ENCODE peak calls at places on chromosomes 4 and X, in four cellular contexts. One of them, this sample, is unnamed.

GRCh38 chr4:66750273-66750672 is 795.0 kb downstream of the CENPC start:
- DNase-seq in HepG2: no peak
- DNase-seq in mesenchymal stem cell: peak
- DNase-seq in K562: no peak
- DNase-seq in this sample: no peak

GRCh38 chr4:137124278-137124932 is 407.9 kb downstream of the PCDH18 start:
- DNase-seq in HepG2: peak
- DNase-seq in mesenchymal stem cell: peak
- DNase-seq in K562: no peak
- DNase-seq in this sample: no peak

GRCh38 chr4:100042711-100043110 is 92.6 kb upstream of the H2AZ1 start:
- DNase-seq in mesenchymal stem cell: no peak
- DNase-seq in HepG2: no peak
- DNase-seq in K562: no peak
- DNase-seq in this sample: no peak

GRCh38 chrX:100994352-100995281 is 25.1 kb downstream of the ARL13A start:
- DNase-seq in HepG2: peak
- DNase-seq in K562: peak
- DNase-seq in mesenchymal stem cell: peak
- DNase-seq in this sample: no peak

GRCh38 chrX:68994135-68994882 is 165.5 kb downstream of the EFNB1 start:
- DNase-seq in K562: no peak
- DNase-seq in HepG2: no peak
- DNase-seq in mesenchymal stem cell: no peak
- DNase-seq in this sample: no peak

GRCh38 chrX:129144172-129145038 is 378.9 kb downstream of the SMARCA1 start:
- DNase-seq in HepG2: peak
- DNase-seq in mesenchymal stem cell: peak
- DNase-seq in K562: no peak
- DNase-seq in this sample: no peak

GRCh38 chrX:16587776-16588175 is 62.2 kb upstream of the S100G start:
- DNase-seq in K562: no peak
- DNase-seq in HepG2: no peak
- DNase-seq in mesenchymal stem cell: no peak
- DNase-seq in this sample: no peak

GRCh38 chrX:1448793-1449580 is 3.7 kb downstream of the ASMTL start:
- DNase-seq in HepG2: no peak
- DNase-seq in mesenchymal stem cell: no peak
- DNase-seq in K562: no peak
- DNase-seq in this sample: no peak

GRCh38 chr4:130368668-130369067 is 1272.7 kb downstream of the C4orf33 start:
- DNase-seq in HepG2: no peak
- DNase-seq in K562: no peak
- DNase-seq in mesenchymal stem cell: no peak
- DNase-seq in this sample: no peak

GRCh38 chr4:89535251-89535650 is 227.7 kb upstream of the GPRIN3 start:
- DNase-seq in mesenchymal stem cell: no peak
- DNase-seq in HepG2: no peak
- DNase-seq in K562: no peak
- DNase-seq in this sample: no peak

GRCh38 chr4:123826896-123827295 is 430.3 kb downstream of the SPRY1 start:
- DNase-seq in K562: no peak
- DNase-seq in mesenchymal stem cell: peak
- DNase-seq in HepG2: no peak
- DNase-seq in this sample: no peak

GRCh38 chr4:117239434-117239833 is 154.1 kb upstream of the TRAM1L1 start:
- DNase-seq in K562: no peak
- DNase-seq in mesenchymal stem cell: no peak
- DNase-seq in HepG2: no peak
- DNase-seq in this sample: no peak

GRCh38 chr4:123430031-123430430 is 33.4 kb downstream of the SPRY1 start:
- DNase-seq in mesenchymal stem cell: no peak
- DNase-seq in K562: peak
- DNase-seq in HepG2: no peak
- DNase-seq in this sample: no peak

GRCh38 chr4:72604324-72604723 is 35.3 kb upstream of the ADAMTS3 start:
- DNase-seq in K562: no peak
- DNase-seq in HepG2: no peak
- DNase-seq in mesenchymal stem cell: no peak
- DNase-seq in this sample: no peak

GRCh38 chr4:4901877-4902276 is 42.4 kb downstream of the MSX1 start:
- DNase-seq in K562: no peak
- DNase-seq in mesenchymal stem cell: no peak
- DNase-seq in HepG2: no peak
- DNase-seq in this sample: no peak

GRCh38 chr4:26406346-26406975 is 83.8 kb downstream of the CCKAR start:
- DNase-seq in mesenchymal stem cell: no peak
- DNase-seq in K562: no peak
- DNase-seq in HepG2: no peak
- DNase-seq in this sample: no peak

GRCh38 chr4:140359571-140360427 is 13.6 kb upstream of the SCOC start:
- DNase-seq in mesenchymal stem cell: peak
- DNase-seq in K562: peak
- DNase-seq in HepG2: peak
- DNase-seq in this sample: peak

GRCh38 chrX:69107747-69108410 is 57.4 kb downstream of the PJA1 start:
- DNase-seq in HepG2: no peak
- DNase-seq in K562: no peak
- DNase-seq in mesenchymal stem cell: no peak
- DNase-seq in this sample: no peak

GRCh38 chr4:107279729-107280128 is 243.6 kb upstream of the DKK2 start:
- DNase-seq in K562: no peak
- DNase-seq in HepG2: peak
- DNase-seq in mesenchymal stem cell: peak
- DNase-seq in this sample: no peak

GRCh38 chr4:86688026-86688425 is 93.9 kb downstream of the PTPN13 start:
- DNase-seq in K562: no peak
- DNase-seq in HepG2: no peak
- DNase-seq in mesenchymal stem cell: peak
- DNase-seq in this sample: no peak

GRCh38 chr4:52751349-52751911 is at the start of gene ERVMER34-1:
- DNase-seq in HepG2: no peak
- DNase-seq in mesenchymal stem cell: peak
- DNase-seq in K562: peak
- DNase-seq in this sample: peak

GRCh38 chrX:68084765-68085164 is 348.5 kb downstream of the OPHN1 start:
- DNase-seq in mesenchymal stem cell: no peak
- DNase-seq in K562: no peak
- DNase-seq in HepG2: no peak
- DNase-seq in this sample: no peak

GRCh38 chr4:33998204-33998603 is 2246.1 kb downstream of the ARAP2 start:
- DNase-seq in HepG2: no peak
- DNase-seq in mesenchymal stem cell: no peak
- DNase-seq in K562: no peak
- DNase-seq in this sample: no peak

GRCh38 chr4:153221783-153222161 is 17.5 kb downstream of the TRIM2 start:
- DNase-seq in K562: no peak
- DNase-seq in mesenchymal stem cell: no peak
- DNase-seq in HepG2: no peak
- DNase-seq in this sample: no peak
- H3K9ac ChIP-seq in K562: no peak
- H3K9ac ChIP-seq in mesenchymal stem cell: peak
- H3K9ac ChIP-seq in HepG2: peak
- H3K9ac ChIP-seq in this sample: no peak

GRCh38 chrX:7926501-7926900 is 712 bp downstream of the PNPLA4 start:
- DNase-seq in K562: no peak
- DNase-seq in HepG2: no peak
- DNase-seq in mesenchymal stem cell: no peak
- DNase-seq in this sample: no peak
- H3K4me3 ChIP-seq in K562: peak
- H3K4me3 ChIP-seq in HepG2: peak
- H3K4me3 ChIP-seq in mesenchymal stem cell: peak
- H3K4me3 ChIP-seq in this sample: peak

GRCh38 chrX:151085207-151085606 is 91.2 kb upstream of the GPR50 start:
- DNase-seq in K562: no peak
- DNase-seq in mesenchymal stem cell: no peak
- DNase-seq in HepG2: no peak
- DNase-seq in this sample: no peak

GRCh38 chrX:151088221-151088620 is 88.2 kb upstream of the GPR50 start:
- DNase-seq in HepG2: no peak
- DNase-seq in K562: no peak
- DNase-seq in mesenchymal stem cell: no peak
- DNase-seq in this sample: no peak

GRCh38 chrX:151081016-151081415 is 95.4 kb upstream of the GPR50 start:
- DNase-seq in mesenchymal stem cell: no peak
- DNase-seq in K562: no peak
- DNase-seq in HepG2: no peak
- DNase-seq in this sample: no peak

GRCh38 chrX:151084454-151084853 is 91.9 kb upstream of the GPR50 start:
- DNase-seq in HepG2: no peak
- DNase-seq in mesenchymal stem cell: no peak
- DNase-seq in K562: no peak
- DNase-seq in this sample: no peak

GRCh38 chrX:151082077-151082948 is 94.1 kb upstream of the GPR50 start:
- DNase-seq in HepG2: peak
- DNase-seq in K562: peak
- DNase-seq in mesenchymal stem cell: peak
- DNase-seq in this sample: peak
- H3K9ac ChIP-seq in HepG2: no peak
- H3K9ac ChIP-seq in K562: peak
- H3K9ac ChIP-seq in mesenchymal stem cell: peak
- H3K9ac ChIP-seq in this sample: no peak

DNA sequence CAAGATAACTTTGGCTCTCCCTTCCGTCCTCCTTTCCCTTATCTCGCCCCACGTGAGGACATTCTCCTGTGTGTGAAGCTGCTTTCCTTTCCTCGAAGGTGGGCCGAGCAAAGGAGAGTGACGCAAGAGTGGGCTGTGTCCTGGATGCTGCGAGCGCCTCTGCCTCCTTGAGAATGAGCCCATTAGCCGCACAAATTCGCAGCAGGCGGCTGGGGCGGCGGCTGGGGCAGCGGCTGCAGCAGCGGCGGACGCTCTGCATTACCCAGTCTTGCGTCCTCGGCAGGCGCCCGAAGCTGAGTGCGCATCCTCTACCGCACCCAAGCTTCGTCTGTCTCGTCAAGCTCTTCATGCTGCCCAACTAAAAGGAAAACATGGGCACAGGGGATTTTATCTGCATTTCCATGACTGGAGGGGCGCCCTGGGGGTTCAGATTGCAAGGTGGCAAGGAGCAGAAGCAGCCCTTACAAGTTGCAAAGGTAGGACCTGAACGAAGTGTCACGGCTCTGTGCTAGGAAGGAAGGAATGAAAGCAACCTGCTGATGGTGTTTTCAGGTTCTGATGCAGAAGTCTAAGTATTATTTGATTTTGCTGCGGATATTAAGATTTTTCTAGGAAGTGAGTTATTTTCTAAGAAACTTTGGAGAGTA is at the start of gene SYNPO2:
- DNase-seq in mesenchymal stem cell: peak
- DNase-seq in HepG2: no peak
- DNase-seq in K562: no peak
- DNase-seq in this sample: peak
- H3K4me3 ChIP-seq in mesenchymal stem cell: peak
- H3K4me3 ChIP-seq in HepG2: no peak
- H3K4me3 ChIP-seq in K562: no peak
- H3K4me3 ChIP-seq in this sample: peak

DNA sequence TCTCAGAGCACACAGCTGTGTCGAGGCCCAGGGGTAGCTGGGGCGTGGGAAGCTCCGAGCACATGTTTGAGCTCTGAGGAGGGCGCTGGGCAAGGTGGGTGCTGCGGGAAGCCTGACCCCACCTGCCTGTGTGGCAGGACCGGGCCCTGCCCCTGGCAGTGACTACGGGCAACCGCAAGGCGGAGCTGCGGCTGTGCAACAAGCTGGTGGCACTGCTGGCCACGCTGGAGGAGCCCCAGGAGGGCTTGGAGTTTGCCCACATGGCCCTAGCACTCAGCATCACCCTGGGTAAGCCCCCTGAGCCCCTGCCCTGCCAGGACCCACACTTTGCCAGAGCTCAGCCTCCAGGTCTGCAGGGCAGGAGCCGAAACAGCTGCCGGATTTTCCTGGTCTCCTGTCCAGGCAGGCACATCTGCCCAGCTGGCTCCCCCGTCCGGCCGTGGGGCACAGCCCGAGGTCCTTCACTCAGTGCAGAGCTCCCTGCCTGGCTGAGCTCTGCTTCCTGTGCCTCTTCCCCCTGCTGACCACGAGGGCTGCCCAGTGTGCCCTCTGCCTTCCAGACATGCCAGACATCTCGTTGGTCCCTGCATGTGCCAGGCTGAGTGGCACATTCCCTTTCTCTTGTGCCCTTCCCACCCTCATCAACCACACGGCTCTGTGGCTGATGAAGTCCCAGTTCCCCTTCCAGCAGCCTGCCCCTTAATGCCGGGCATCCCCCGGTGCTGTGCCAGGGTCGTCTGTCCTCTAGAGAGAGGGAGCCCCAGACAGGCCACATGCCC is 33.2 kb upstream of the HTRA3 start:
- DNase-seq in mesenchymal stem cell: no peak
- DNase-seq in K562: peak
- DNase-seq in HepG2: no peak
- DNase-seq in this sample: no peak
- H3K9ac ChIP-seq in mesenchymal stem cell: no peak
- H3K9ac ChIP-seq in K562: no peak
- H3K9ac ChIP-seq in HepG2: no peak
- H3K9ac ChIP-seq in this sample: no peak

GRCh38 chrX:79156818-79157217 is 12.3 kb downstream of the GPR174 start:
- DNase-seq in K562: no peak
- DNase-seq in HepG2: no peak
- DNase-seq in mesenchymal stem cell: no peak
- DNase-seq in this sample: no peak

GRCh38 chrX:79162076-79162475 is 17.6 kb downstream of the GPR174 start:
- DNase-seq in mesenchymal stem cell: no peak
- DNase-seq in K562: no peak
- DNase-seq in HepG2: no peak
- DNase-seq in this sample: no peak

GRCh38 chrX:79167437-79167836 is 22.9 kb downstream of the GPR174 start:
- DNase-seq in mesenchymal stem cell: no peak
- DNase-seq in K562: no peak
- DNase-seq in HepG2: no peak
- DNase-seq in this sample: no peak

GRCh38 chrX:79159800-79160199 is 15.3 kb downstream of the GPR174 start:
- DNase-seq in HepG2: no peak
- DNase-seq in K562: no peak
- DNase-seq in mesenchymal stem cell: no peak
- DNase-seq in this sample: no peak

GRCh38 chrX:79161655-79162054 is 17.2 kb downstream of the GPR174 start:
- DNase-seq in HepG2: no peak
- DNase-seq in K562: no peak
- DNase-seq in mesenchymal stem cell: no peak
- DNase-seq in this sample: no peak
- H3K4me3 ChIP-seq in HepG2: no peak
- H3K4me3 ChIP-seq in K562: no peak
- H3K4me3 ChIP-seq in mesenchymal stem cell: no peak
- H3K4me3 ChIP-seq in this sample: no peak

GRCh38 chr4:39932776-39933402 is 44.8 kb downstream of the PDS5A start:
- DNase-seq in K562: no peak
- DNase-seq in HepG2: no peak
- DNase-seq in mesenchymal stem cell: peak
- DNase-seq in this sample: no peak
- H3K9ac ChIP-seq in K562: no peak
- H3K9ac ChIP-seq in HepG2: no peak
- H3K9ac ChIP-seq in mesenchymal stem cell: no peak
- H3K9ac ChIP-seq in this sample: no peak